ENCODE peak calls at places on chromosomes 13 and 19, in seven cellular contexts. V is lung; K is GM10248; A is stimulated activated naive CD4-positive, alpha-beta T cell; X is LoVo; T is cerebellar cortex; E is pulmonary artery endothelial cell. P is an unnamed sample.

GRCh38 chr13:75801388-75801787 is 165.3 kb downstream of the LMO7 start:
- DNase-seq in V (no peak), T (no peak), K (no peak), A (no peak), X (no peak), E (no peak), P (no peak)

GRCh38 chr19:3509566-3509989 is 3.5 kb downstream of the FZR1 start:
- DNase-seq in K (no peak), X (no peak), A (no peak), E (no peak), T (no peak), V (no peak), P (no peak)

GRCh38 chr19:35675589-35676140 is 9.3 kb downstream of the UPK1A start:
- DNase-seq in K (no peak), A (no peak), T (no peak), X (no peak), E (no peak), V (no peak), P (no peak)

GRCh38 chr13:112999414-113000177 is 30.6 kb downstream of the MCF2L start:
- DNase-seq in T (no peak), V (no peak), A (no peak), X (no peak), E (no peak), K (no peak), P (no peak)

GRCh38 chr13:74194856-74195255 is 60.7 kb upstream of the KLF12 start:
- DNase-seq in K (no peak), A (peak), X (no peak), T (peak), V (no peak), E (no peak), P (no peak)

GRCh38 chr13:113554333-113554700 is 30.2 kb upstream of the TFDP1 start:
- DNase-seq in A (no peak), E (no peak), K (no peak), X (no peak), T (no peak), V (no peak), P (no peak)

GRCh38 chr19:19459707-19460251 is 54.3 kb downstream of the GATAD2A start:
- DNase-seq in V (no peak), X (no peak), A (peak), E (no peak), K (peak), T (no peak), P (no peak)

GRCh38 chr13:103022328-103022727 is 43.9 kb downstream of the SLC10A2 start:
- DNase-seq in A (no peak), V (no peak), X (no peak), E (no peak), K (no peak), T (peak), P (no peak)

GRCh38 chr19:36420961-36421748 is 2.7 kb upstream of the ZFP82 start:
- DNase-seq in T (no peak), E (no peak), A (no peak), X (no peak), K (no peak), V (no peak), P (no peak)

GRCh38 chr13:113959198-113959597 is 14.7 kb downstream of the C13orf46 start:
- DNase-seq in X (peak), E (peak), T (no peak), A (no peak), K (no peak), V (no peak), P (no peak)

GRCh38 chr13:67990868-67991267 is 760.7 kb upstream of the PCDH9 start:
- DNase-seq in E (no peak), A (no peak), X (no peak), V (no peak), T (no peak), K (no peak), P (no peak)

GRCh38 chr13:47330031-47330430 is 433.2 kb upstream of the HTR2A start:
- DNase-seq in T (no peak), X (no peak), A (no peak), E (no peak), K (no peak), V (no peak), P (no peak)

GRCh38 chr19:2260341-2260751 is 4.1 kb upstream of the JSRP1 start:
- DNase-seq in K (no peak), V (no peak), X (peak), E (no peak), T (no peak), A (no peak), P (no peak)

GRCh38 chr13:84481958-84482357 is 599.7 kb upstream of the SLITRK1 start:
- DNase-seq in V (no peak), E (no peak), A (no peak), X (no peak), K (no peak), T (no peak), P (no peak)